ENCODE peak calls at places on chromosomes 5 and 9, in eight cellular contexts. V, L, W, Z, A, B, U and J are unnamed samples.

GRCh38 chr5:128534729-128535128 is 3.3 kb downstream of the FBN2 start:
- DNase-seq in V (no peak), L (no peak), W (no peak), Z (no peak), A (no peak), B (no peak), U (no peak), J (peak)

GRCh38 chr9:100465765-100466164 is 7.2 kb upstream of the TMEFF1 start:
- DNase-seq in V (no peak), L (no peak), W (no peak), Z (no peak), A (no peak), B (no peak), U (no peak), J (no peak)

GRCh38 chr5:88660326-88660946 is 222.5 kb downstream of the MEF2C start:
- DNase-seq in V (no peak), L (no peak), W (peak), Z (no peak), A (peak), B (no peak), U (no peak), J (no peak)

GRCh38 chr9:87668722-87669121 is 57.2 kb upstream of the CTSL start:
- DNase-seq in V (no peak), L (no peak), W (no peak), Z (no peak), A (no peak), B (no peak), U (no peak), J (no peak)

GRCh38 chr5:67187318-67187717 is 9.3 kb downstream of the CD180 start:
- DNase-seq in V (no peak), L (no peak), W (no peak), Z (no peak), A (no peak), B (no peak), U (no peak), J (no peak)

GRCh38 chr9:116495725-116496124 is 191.4 kb upstream of the TRIM32 start:
- DNase-seq in V (no peak), L (no peak), W (no peak), Z (no peak), A (no peak), B (no peak), U (no peak), J (no peak)

GRCh38 chr5:149150457-149150856 is 9.2 kb downstream of the ABLIM3 start:
- DNase-seq in V (no peak), L (no peak), W (no peak), Z (no peak), A (no peak), B (no peak), U (no peak), J (peak)

GRCh38 chr9:33147770-33148169 is 19.4 kb downstream of the B4GALT1 start:
- DNase-seq in V (no peak), L (no peak), W (no peak), Z (no peak), A (no peak), B (no peak), U (no peak), J (no peak)

GRCh38 chr5:170278611-170279500 is 18.7 kb downstream of the LCP2 start:
- DNase-seq in V (peak), L (peak), W (peak), Z (peak), A (peak), B (no peak), U (peak), J (no peak)
- H3K4me3 ChIP-seq in V (peak), L (no peak), W (peak), Z (peak), A (no peak), B (no peak), U (no peak), J (no peak)

GRCh38 chr9:14300588-14300987 is 13.4 kb downstream of the NFIB start:
- DNase-seq in V (no peak), L (no peak), W (no peak), Z (no peak), A (no peak), B (no peak), U (no peak), J (no peak)
- H3K27ac ChIP-seq in V (no peak), L (peak), W (no peak), Z (no peak), A (no peak), B (peak), U (no peak), J (no peak)

DNA sequence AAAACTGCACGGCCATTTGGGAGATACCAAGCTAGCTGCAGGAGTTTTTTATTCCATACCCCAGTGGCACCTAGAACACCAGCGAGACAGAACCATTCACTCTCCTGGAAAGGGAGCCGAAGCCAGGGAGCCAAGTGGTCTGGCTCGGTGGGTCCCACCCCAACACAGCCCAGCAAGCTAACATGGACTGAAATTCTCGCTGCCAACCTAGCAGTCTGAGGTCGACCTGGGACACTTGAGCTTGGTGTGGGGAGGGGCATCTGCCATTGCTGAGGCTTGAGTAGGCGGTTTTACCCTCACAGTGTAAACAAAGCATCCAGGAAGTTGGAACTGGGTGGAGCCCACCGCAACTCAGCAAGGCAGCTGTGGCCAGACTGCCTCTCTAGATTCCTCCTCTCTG is 108.9 kb upstream of the CHD1 start:
- DNase-seq in V (peak), L (no peak), W (peak), Z (no peak), A (no peak), B (no peak), U (peak), J (no peak)
- H3K4me3 ChIP-seq in V (peak), L (no peak), W (peak), Z (no peak), A (no peak), B (no peak), U (no peak), J (no peak)

DNA sequence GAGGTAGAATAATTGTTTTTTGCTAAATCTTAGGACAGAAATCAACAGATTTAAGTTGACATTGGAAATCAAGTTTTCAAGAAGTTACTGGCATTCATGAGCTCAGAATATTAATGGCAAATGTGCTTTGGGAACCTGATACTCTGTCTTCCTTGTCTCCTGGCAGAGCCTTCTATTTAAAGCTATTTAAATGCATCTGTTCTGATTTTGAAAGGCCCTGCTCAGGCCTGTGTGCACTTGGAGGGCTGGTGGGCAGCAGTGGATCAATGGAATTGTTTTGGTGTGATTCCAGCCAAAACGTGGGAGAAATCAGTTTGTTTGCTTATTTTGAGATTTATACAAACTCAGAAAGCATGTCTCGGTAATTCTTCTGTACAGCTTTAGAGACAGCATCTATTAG is 38.5 kb downstream of the FBXL7 start:
- DNase-seq in V (no peak), L (no peak), W (no peak), Z (no peak), A (no peak), B (no peak), U (no peak), J (peak)
- H3K27ac ChIP-seq in V (no peak), L (no peak), W (no peak), Z (no peak), A (no peak), B (no peak), U (no peak), J (peak)

DNA sequence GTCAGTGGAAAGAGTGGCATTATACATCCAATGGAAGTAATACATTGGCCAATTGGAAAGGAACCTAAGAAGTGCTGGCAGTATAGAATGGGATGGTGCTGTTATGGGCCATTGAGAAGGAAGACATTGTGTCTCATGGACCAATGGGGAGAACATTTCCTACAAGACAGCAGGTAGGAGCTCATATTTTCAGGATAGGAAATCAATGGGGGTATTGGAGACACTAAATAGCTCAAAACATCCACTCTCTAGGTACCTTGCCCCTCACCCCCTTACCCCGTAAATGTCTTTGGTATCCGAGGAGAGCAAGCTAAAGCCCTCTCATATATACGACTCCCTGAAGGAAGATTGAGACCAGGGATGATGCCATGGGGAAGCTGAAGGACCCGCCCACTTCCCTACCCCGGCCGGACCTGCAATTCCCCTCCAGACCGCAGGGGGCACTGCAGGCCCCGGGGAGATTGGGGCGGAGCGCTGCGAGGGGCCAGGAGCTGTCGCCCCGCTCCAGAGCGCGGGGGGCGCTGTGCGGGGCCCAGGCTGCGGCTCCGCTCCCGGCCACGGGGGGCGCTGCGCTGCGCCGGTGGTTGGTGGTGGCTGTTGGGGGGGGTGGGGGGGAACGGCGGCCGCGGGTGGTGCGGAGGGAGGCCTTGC is at the start of gene KDM3B:
- DNase-seq in V (peak), L (peak), W (peak), Z (peak), A (peak), B (peak), U (peak), J (peak)
- H3K4me3 ChIP-seq in V (peak), L (peak), W (peak), Z (peak), A (peak), B (peak), U (peak), J (peak)

GRCh38 chr5:1079961-1080360 is 31.9 kb downstream of the SLC12A7 start:
- DNase-seq in V (no peak), L (no peak), W (no peak), Z (no peak), A (no peak), B (no peak), U (no peak), J (no peak)

GRCh38 chr5:1078851-1079250 is 33.0 kb downstream of the SLC12A7 start:
- DNase-seq in V (no peak), L (no peak), W (no peak), Z (no peak), A (no peak), B (no peak), U (no peak), J (no peak)

GRCh38 chr5:1078206-1078605 is 33.7 kb downstream of the SLC12A7 start:
- DNase-seq in V (no peak), L (no peak), W (no peak), Z (no peak), A (no peak), B (no peak), U (no peak), J (no peak)

GRCh38 chr5:1080414-1080813 is 31.4 kb downstream of the SLC12A7 start:
- DNase-seq in V (no peak), L (peak), W (no peak), Z (no peak), A (no peak), B (no peak), U (no peak), J (peak)

GRCh38 chr5:1079486-1079885 is 32.4 kb downstream of the SLC12A7 start:
- DNase-seq in V (no peak), L (no peak), W (no peak), Z (no peak), A (no peak), B (no peak), U (no peak), J (no peak)
- H3K27ac ChIP-seq in V (no peak), L (no peak), W (no peak), Z (no peak), A (no peak), B (no peak), U (no peak), J (no peak)

DNA sequence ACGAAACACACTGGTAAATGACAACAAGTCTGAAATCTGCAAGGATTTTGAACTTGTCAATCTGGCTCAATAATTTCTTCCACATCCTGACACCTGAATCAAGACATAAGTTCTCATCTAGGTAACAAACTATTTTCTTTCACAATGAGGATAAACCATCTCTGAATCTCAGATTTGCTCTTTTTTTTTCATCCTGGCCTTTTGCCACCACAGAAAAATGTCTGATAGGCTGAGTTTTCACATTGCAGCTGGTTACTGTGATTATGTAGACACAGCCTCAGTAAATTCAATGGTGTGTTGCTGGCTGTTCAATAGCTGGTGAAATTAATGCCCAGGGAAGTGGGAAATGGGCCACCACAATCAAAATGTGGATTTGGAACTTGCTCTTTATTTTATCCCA is 2.8 kb upstream of the ADRA1B start:
- DNase-seq in V (no peak), L (no peak), W (no peak), Z (no peak), A (no peak), B (no peak), U (no peak), J (no peak)
- H3K4me3 ChIP-seq in V (no peak), L (no peak), W (no peak), Z (no peak), A (no peak), B (no peak), U (no peak), J (no peak)